ENCODE peak calls at places on chromosome 21, in four cellular contexts. S is fibroblast of lung, W is endothelial cell of umbilical vein, B is neural progenitor cell. K is an unnamed sample. For H3K4me1, the result is how much of the 10 kb centered on the place peaks cover.

GRCh38 chr21:33478858-33479678 is 706 bp downstream of the TMEM50B start:
- DNase-seq in W (peak), S (peak), B (peak), K (peak)

GRCh38 chr21:15319727-15320126 is 254.9 kb upstream of the NRIP1 start:
- DNase-seq in B (no peak), S (no peak), W (no peak), K (no peak)

GRCh38 chr21:26587621-26588260 is 14.7 kb upstream of the CYYR1 start:
- DNase-seq in B (no peak), S (peak), W (peak), K (peak)

GRCh38 chr21:44261675-44262295 is at the start of gene DNMT3L:
- DNase-seq in W (no peak), S (no peak), B (no peak), K (no peak)

GRCh38 chr21:32386195-32386870 is 6.5 kb downstream of the URB1 start:
- DNase-seq in S (no peak), W (peak), B (no peak), K (no peak)

GRCh38 chr21:30349572-30349971 is 1.2 kb upstream of the KRTAP23-1 start:
- DNase-seq in W (no peak), S (no peak), B (no peak), K (peak)

GRCh38 chr21:45263534-45263933 is 24.2 kb downstream of the POFUT2 start:
- DNase-seq in B (no peak), S (no peak), W (no peak), K (no peak)

GRCh38 chr21:33380483-33380998 is 22.7 kb upstream of the IFNGR2 start:
- DNase-seq in B (no peak), S (peak), W (peak), K (peak)

GRCh38 chr21:45363921-45364463 is 41.0 kb upstream of the COL18A1 start:
- DNase-seq in S (peak), B (no peak), W (peak), K (peak)

GRCh38 chr21:43884012-43884860 is 19.2 kb downstream of the AGPAT3 start:
- DNase-seq in S (no peak), W (peak), B (peak), K (peak)

GRCh38 chr21:16084776-16085364 is 355.1 kb downstream of the USP25 start:
- DNase-seq in S (peak), B (no peak), W (no peak), K (peak)

GRCh38 chr21:43721939-43722338 is 3.0 kb downstream of the PDXK start:
- DNase-seq in W (no peak), S (no peak), B (no peak), K (no peak)

GRCh38 chr21:27129694-27130093 is 162.8 kb upstream of the ADAMTS5 start:
- DNase-seq in B (no peak), W (no peak), S (no peak), K (no peak)

GRCh38 chr21:44437696-44438431 is 17.4 kb upstream of the LRRC3 start:
- DNase-seq in S (no peak), W (no peak), B (no peak), K (no peak)

GRCh38 chr21:33427051-33427450 is 23.8 kb downstream of the IFNGR2 start:
- DNase-seq in S (no peak), W (no peak), B (no peak), K (no peak)

GRCh38 chr21:20592482-20592881 is 405.7 kb upstream of the NCAM2 start:
- DNase-seq in S (no peak), W (no peak), B (no peak), K (no peak)

GRCh38 chr21:15289896-15290841 is 225.4 kb upstream of the NRIP1 start:
- DNase-seq in S (peak), B (peak), W (no peak), K (no peak)

GRCh38 chr21:44927587-44928461 is 7.1 kb upstream of the ITGB2 start:
- DNase-seq in B (no peak), W (no peak), S (no peak), K (peak)

GRCh38 chr21:23607782-23608181 is 1999.5 kb downstream of the MRPL39 start:
- DNase-seq in W (no peak), B (no peak), S (no peak), K (no peak)

GRCh38 chr21:45297329-45297728 is 9.6 kb upstream of the POFUT2 start:
- DNase-seq in B (no peak), W (no peak), S (no peak), K (no peak)

GRCh38 chr21:14722841-14723483 is 176.8 kb upstream of the SAMSN1 start:
- DNase-seq in W (no peak), B (no peak), S (no peak), K (no peak)

GRCh38 chr21:33171584-33172169 is 58.1 kb upstream of the IFNAR2 start:
- DNase-seq in S (no peak), B (peak), W (no peak), K (no peak)

GRCh38 chr21:33390479-33390878 is 12.7 kb upstream of the IFNGR2 start:
- DNase-seq in S (no peak), W (no peak), B (no peak), K (no peak)

GRCh38 chr21:44914176-44914874 is 6.4 kb downstream of the ITGB2 start:
- DNase-seq in B (no peak), W (no peak), S (no peak), K (no peak)

GRCh38 chr21:45404726-45405270 is at the start of gene COL18A1:
- DNase-seq in B (peak), W (peak), S (peak), K (peak)

GRCh38 chr21:9774347-9774746 is 747.0 kb upstream of the TPTE start:
- DNase-seq in W (no peak), B (no peak), S (no peak), K (no peak)

GRCh38 chr21:16587141-16587570 is 857.4 kb downstream of the USP25 start:
- DNase-seq in W (peak), B (no peak), S (peak), K (peak)

GRCh38 chr21:26674324-26674723 is 101.2 kb upstream of the CYYR1 start:
- DNase-seq in S (no peak), B (no peak), W (no peak), K (no peak)

GRCh38 chr21:43936186-43936967 is 71.4 kb downstream of the AGPAT3 start:
- DNase-seq in W (no peak), S (no peak), B (no peak), K (no peak)

GRCh38 chr21:44551290-44552015 is at the start of gene KRTAP10-2:
- DNase-seq in W (no peak), B (no peak), S (no peak), K (no peak)

GRCh38 chr21:44836666-44837471 is 19.0 kb upstream of the SUMO3 start:
- DNase-seq in W (no peak), B (no peak), S (peak), K (peak)

GRCh38 chr21:25329227-25329626 is 278.1 kb downstream of the MRPL39 start:
- DNase-seq in S (peak), B (no peak), W (no peak), K (peak)

GRCh38 chr21:40707271-40707670 is 139.7 kb downstream of the DSCAM start:
- DNase-seq in S (no peak), W (no peak), B (no peak), K (no peak)

GRCh38 chr21:43694437-43695079 is 24.4 kb upstream of the PDXK start:
- DNase-seq in S (no peak), B (no peak), W (no peak), K (no peak)

GRCh38 chr21:37424987-37425386 is 58.4 kb downstream of the DYRK1A start:
- DNase-seq in B (no peak), S (no peak), W (peak), K (no peak)

GRCh38 chr21:37421306-37421705 is 54.7 kb downstream of the DYRK1A start:
- DNase-seq in B (no peak), W (no peak), S (no peak), K (no peak)

GRCh38 chr21:37423103-37423502 is 56.5 kb downstream of the DYRK1A start:
- DNase-seq in W (no peak), S (no peak), B (no peak), K (no peak)

GRCh38 chr21:37419228-37419906 is 52.8 kb downstream of the DYRK1A start:
- DNase-seq in S (no peak), W (no peak), B (no peak), K (no peak)

GRCh38 chr21:37422382-37422781 is 55.8 kb downstream of the DYRK1A start:
- DNase-seq in B (no peak), W (no peak), S (no peak), K (no peak)
- H3K4me1 ChIP-seq in B (under half), W (under half), S (under half), K (under half)

GRCh38 chr21:34544032-34544496 is 32.1 kb upstream of the KCNE1 start:
- DNase-seq in S (peak), W (peak), B (peak), K (peak)
- TF ChIP-seq CTCF in S (peak), W (peak), B (peak), K (peak)

GRCh38 chr21:29332461-29333354 is 34.0 kb downstream of the BACH1 start:
- DNase-seq in W (peak), B (no peak), S (peak), K (peak)
- H3K4me2 ChIP-seq in W (no peak), B (no peak), S (peak), K (no peak)

DNA sequence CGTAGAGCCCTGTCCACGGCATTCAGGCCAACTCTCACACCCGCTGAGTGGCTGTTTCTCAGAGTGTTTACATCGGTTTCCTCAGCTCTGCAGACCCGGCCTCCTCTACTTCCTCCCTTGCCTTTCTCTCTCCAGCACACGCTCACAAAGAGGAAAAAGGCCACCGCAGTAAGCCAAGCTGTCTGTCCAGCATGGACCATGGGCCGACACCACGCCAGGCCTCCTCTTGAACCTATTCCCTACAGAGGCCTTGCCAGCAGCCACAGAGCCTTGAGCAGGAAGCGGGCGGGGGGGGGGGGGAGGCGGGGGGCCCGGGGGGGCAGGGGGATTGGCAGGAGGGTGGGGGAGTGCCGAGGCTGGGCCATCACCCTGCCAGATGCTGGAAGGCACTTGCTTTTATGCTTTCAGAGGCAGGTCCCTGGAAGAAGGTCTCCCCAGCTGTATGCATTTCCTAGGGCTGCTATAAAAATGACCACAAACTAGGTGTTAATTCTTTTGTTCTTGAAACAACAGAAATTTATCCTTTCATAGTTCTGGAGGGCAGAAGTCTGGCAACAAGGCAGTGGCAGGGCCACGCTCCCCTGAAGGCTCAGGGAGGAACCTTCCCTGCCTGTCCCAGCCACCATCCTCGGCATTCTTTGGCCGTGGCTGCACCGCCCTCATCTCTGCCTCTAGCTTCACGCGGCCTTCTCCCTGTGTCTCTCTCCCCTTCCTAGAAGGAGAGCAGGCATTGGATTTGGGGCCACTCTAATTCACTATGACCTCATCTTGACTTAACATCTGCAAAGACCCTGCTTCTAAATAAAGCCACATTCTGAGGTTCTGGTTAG is 178.3 kb downstream of the PSMG1 start:
- DNase-seq in W (peak), B (no peak), S (peak), K (no peak)
- H3K4me1 ChIP-seq in W (half or more), B (under half), S (under half), K (under half)

DNA sequence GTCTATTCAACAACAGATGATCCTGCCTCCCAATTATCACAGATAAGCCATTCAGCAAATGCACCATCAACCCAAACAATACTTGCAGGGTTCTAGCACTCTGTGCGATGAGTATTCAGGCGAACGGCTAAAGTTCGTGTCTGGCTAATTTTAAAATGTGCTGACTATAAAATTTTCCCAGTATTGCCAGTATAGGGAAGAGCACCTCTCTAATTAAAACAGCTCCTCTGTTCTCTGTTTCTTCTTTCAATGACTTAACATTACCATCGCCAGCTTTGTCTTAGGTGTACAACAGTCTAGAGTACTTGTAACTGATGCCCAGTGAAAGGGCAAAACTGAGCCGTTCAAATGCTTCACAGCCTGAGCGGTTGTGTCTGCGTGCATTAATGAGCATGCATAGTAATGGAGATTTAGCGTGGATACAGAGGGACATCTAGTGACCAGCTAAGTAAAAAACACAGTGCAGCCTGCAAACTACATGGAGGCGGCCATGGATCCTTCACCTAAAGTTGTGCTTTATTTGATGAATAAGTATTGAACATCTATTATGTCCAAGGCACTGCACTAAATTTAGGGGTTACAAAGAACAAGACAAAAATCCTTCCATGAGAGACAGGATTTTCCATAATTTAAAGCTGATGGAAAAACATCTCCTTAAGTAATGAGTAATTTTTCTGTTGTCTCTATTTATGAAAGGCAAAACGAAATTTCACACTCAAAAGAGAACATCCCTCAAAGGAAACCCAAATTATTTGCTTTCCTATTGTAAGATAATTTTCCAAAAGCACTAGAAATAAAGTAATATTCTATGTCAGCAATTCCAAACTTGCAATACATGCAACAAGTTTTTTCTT is 120.0 kb downstream of the SETD4 start:
- DNase-seq in W (peak), S (peak), B (peak), K (peak)
- TF ChIP-seq CTCF in W (peak), S (peak), B (peak), K (peak)

DNA sequence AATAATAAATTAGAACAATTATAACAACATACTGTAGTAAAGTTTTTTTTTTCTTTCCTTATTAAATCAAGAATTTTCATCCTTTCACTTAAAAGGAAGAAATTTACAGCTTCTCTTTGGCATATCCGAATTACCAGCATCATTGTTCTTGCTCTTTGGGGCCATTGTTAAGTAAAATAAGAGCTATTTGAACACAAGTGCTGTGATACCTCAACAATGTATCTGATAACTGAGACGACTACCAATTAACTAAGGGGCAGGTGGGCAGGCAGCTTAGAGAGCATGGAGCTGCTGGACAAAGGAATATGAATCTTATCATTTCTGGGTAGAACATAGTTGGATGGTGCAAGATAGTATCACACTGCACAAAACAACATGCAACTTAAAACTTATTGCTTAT is 719.9 kb upstream of the TMPRSS15 start:
- DNase-seq in B (no peak), W (no peak), S (no peak), K (no peak)
- H3K4me2 ChIP-seq in B (no peak), W (no peak), S (no peak), K (no peak)

GRCh38 chr21:46459024-46459355 is 299 bp downstream of the DIP2A start:
- DNase-seq in W (no peak), B (no peak), S (no peak), K (no peak)
- H3K4me1 ChIP-seq in W (under half), B (under half), S (under half), K (under half)

GRCh38 chr21:31383770-31384169 is 39.7 kb upstream of the TIAM1 start:
- DNase-seq in W (no peak), B (no peak), S (no peak), K (no peak)
- TF ChIP-seq CTCF in W (no peak), B (no peak), S (no peak), K (no peak)

GRCh38 chr21:17711896-17712295 is 99.2 kb upstream of the BTG3 start:
- DNase-seq in W (no peak), S (no peak), B (no peak), K (no peak)

GRCh38 chr21:17708541-17709265 is 96.0 kb upstream of the BTG3 start:
- DNase-seq in B (no peak), W (no peak), S (peak), K (no peak)

GRCh38 chr21:17709266-17709611 is 96.5 kb upstream of the BTG3 start:
- DNase-seq in W (no peak), S (no peak), B (no peak), K (no peak)

GRCh38 chr21:17712887-17713286 is 100.2 kb upstream of the BTG3 start:
- DNase-seq in W (no peak), B (no peak), S (no peak), K (no peak)
- H3K4me2 ChIP-seq in W (no peak), B (no peak), S (no peak), K (no peak)

GRCh38 chr21:42063206-42063577 is 7.9 kb upstream of the UMODL1 start:
- DNase-seq in B (no peak), S (no peak), W (no peak), K (no peak)
- H3K4me1 ChIP-seq in B (under half), S (under half), W (under half), K (under half)

K was measured in PC-3.